ENCODE peak calls at places on chromosomes 5 and 9, in seven cellular contexts. Q, M, K, C, X, P and B are unnamed samples.
A peak's percentile ranks its signal among the peaks of the same experiment; 100 is the strongest.

GRCh38 chr5:155258139-155258538 is 244.6 kb downstream of the KIF4B start:
- DNase-seq in Q (no peak), M (no peak), K (no peak), C (no peak), X (no peak), P (no peak), B (no peak)

GRCh38 chr5:66720776-66721175 is 124.6 kb downstream of the MAST4 start:
- DNase-seq in Q (no peak), M (no peak), K (no peak), C (no peak), X (no peak), P (no peak), B (no peak)

GRCh38 chr5:6766558-6767191 is 53.4 kb downstream of the TENT4A start:
- DNase-seq in Q (peak; percentile 89), M (peak; percentile 46), K (peak; percentile 52), C (peak; percentile 92), X (peak; percentile 82), P (no peak), B (peak; percentile 83)

GRCh38 chr5:168472329-168472728 is 13.9 kb upstream of the RARS1 start:
- DNase-seq in Q (peak; percentile 85), M (no peak), K (peak; percentile 95), C (no peak), X (no peak), P (no peak), B (peak; percentile 95)

GRCh38 chr5:112417931-112418358 is 1.1 kb downstream of the EPB41L4A start:
- DNase-seq in Q (peak; percentile 82), M (peak; percentile 31), K (peak; percentile 4), C (peak; percentile 61), X (no peak), P (peak; percentile 60), B (no peak)

GRCh38 chr5:174751154-174751990 is 27.0 kb downstream of the MSX2 start:
- DNase-seq in Q (no peak), M (no peak), K (peak; percentile 11), C (no peak), X (no peak), P (no peak), B (no peak)

GRCh38 chr5:45402804-45403455 is 293.2 kb downstream of the HCN1 start:
- DNase-seq in Q (no peak), M (no peak), K (no peak), C (no peak), X (no peak), P (no peak), B (no peak)

GRCh38 chr5:143481697-143482531 is 78.4 kb upstream of the NR3C1 start:
- DNase-seq in Q (no peak), M (no peak), K (no peak), C (no peak), X (no peak), P (no peak), B (peak; percentile 26)

GRCh38 chr5:107401470-107402085 is 269.2 kb downstream of the EFNA5 start:
- DNase-seq in Q (no peak), M (no peak), K (no peak), C (no peak), X (no peak), P (no peak), B (no peak)

GRCh38 chr9:79980440-79980839 is 408.7 kb downstream of the TLE4 start:
- DNase-seq in Q (no peak), M (no peak), K (no peak), C (no peak), X (no peak), P (no peak), B (no peak)

GRCh38 chr9:115127191-115127817 is 9.3 kb upstream of the TNC start:
- DNase-seq in Q (peak; percentile 95), M (no peak), K (peak; percentile 88), C (no peak), X (no peak), P (no peak), B (peak; percentile 51)

GRCh38 chr9:128271512-128271911 is 4.3 kb downstream of the GOLGA2 start:
- DNase-seq in Q (no peak), M (no peak), K (no peak), C (no peak), X (no peak), P (no peak), B (no peak)

DNA sequence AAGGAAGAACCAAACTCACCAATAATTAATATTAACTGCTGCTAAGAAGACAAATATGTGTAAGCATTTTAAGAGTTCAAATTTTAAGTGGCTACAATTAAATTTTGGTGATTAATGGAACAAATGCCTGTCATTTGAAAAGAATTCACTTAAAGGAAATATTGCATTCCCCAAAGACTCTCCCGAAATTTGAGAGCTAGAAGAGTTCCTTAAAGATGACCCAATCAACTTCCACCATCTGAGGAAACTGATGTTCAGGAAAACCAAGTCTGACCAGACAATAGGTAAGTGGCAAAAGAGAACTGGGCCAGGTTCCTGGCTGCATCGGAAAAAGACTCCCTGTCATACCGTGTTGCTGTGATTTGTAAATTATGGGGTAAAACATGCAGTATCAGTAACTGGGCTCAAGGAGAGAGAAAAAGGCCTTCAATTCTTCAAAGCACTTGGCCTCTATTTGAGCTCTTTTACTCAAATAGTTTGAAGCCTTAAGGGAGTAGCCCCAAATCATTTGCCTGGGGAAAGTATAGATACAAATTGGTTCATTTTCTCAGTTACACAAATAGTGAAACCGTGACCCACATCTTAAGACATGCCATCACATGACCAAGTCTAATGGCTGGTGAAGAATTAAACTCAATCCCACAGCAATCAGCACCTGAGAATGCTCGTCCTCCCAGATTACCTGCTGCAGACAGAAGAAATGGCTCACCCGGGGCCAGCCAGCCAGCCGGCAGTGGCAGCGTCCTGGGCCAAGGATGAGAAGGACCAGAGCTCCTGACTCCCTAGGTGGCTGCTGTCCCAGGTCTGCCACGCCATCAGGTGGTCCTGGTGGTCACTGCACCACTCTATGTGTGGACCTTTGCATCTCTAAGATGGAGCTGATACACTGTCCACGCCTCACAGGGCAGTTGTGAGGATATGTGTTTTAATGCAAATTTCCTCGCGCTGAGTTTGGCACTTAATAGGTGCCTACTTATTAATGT is 162.9 kb downstream of the TTLL11 start:
- DNase-seq in Q (no peak), M (no peak), K (no peak), C (no peak), X (no peak), P (no peak), B (no peak)
- TF ChIP-seq CTCF in Q (no peak), M (peak; percentile 25), K (peak; percentile 5), C (no peak), X (no peak), P (no peak), B (peak; percentile 11)

DNA sequence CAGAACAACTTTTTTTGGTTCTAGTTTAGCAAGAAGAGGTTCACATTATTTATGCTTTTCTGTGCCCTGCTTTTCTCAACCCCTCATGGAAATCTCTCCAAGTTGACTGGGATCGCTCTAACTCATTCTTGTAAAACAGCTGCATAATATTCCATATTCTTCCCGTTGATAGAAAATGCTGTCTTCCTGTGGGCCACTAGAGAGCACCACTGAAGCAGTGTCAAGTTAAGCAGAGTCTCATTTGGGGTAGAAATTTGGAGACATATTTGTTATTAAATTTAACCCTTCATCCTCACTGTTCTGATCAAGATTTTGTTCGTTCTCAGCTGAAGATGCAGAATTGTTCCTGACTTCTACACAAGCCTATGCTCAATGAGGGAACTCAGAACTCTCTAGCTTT is 140.1 kb downstream of the CEMIP2 start:
- DNase-seq in Q (no peak), M (no peak), K (no peak), C (no peak), X (no peak), P (no peak), B (peak; percentile 13)
- TF ChIP-seq CTCF in Q (peak; percentile 11), M (no peak), K (no peak), C (no peak), X (no peak), P (no peak), B (peak; percentile 59)

GRCh38 chr9:34045903-34046302 is 2.8 kb downstream of the UBAP2 start:
- DNase-seq in Q (no peak), M (no peak), K (no peak), C (no peak), X (no peak), P (no peak), B (no peak)

GRCh38 chr9:34047864-34048729 is 590 bp downstream of the UBAP2 start:
- DNase-seq in Q (no peak), M (peak; percentile 41), K (no peak), C (peak; percentile 67), X (peak; percentile 14), P (peak; percentile 51), B (no peak)

GRCh38 chr9:34046784-34047379 is 1.8 kb downstream of the UBAP2 start:
- DNase-seq in Q (peak; percentile 37), M (no peak), K (no peak), C (peak; percentile 60), X (no peak), P (no peak), B (no peak)

GRCh38 chr9:34049630-34050384 is 1.1 kb upstream of the UBAP2 start:
- DNase-seq in Q (no peak), M (no peak), K (no peak), C (peak; percentile 17), X (no peak), P (no peak), B (no peak)

DNA sequence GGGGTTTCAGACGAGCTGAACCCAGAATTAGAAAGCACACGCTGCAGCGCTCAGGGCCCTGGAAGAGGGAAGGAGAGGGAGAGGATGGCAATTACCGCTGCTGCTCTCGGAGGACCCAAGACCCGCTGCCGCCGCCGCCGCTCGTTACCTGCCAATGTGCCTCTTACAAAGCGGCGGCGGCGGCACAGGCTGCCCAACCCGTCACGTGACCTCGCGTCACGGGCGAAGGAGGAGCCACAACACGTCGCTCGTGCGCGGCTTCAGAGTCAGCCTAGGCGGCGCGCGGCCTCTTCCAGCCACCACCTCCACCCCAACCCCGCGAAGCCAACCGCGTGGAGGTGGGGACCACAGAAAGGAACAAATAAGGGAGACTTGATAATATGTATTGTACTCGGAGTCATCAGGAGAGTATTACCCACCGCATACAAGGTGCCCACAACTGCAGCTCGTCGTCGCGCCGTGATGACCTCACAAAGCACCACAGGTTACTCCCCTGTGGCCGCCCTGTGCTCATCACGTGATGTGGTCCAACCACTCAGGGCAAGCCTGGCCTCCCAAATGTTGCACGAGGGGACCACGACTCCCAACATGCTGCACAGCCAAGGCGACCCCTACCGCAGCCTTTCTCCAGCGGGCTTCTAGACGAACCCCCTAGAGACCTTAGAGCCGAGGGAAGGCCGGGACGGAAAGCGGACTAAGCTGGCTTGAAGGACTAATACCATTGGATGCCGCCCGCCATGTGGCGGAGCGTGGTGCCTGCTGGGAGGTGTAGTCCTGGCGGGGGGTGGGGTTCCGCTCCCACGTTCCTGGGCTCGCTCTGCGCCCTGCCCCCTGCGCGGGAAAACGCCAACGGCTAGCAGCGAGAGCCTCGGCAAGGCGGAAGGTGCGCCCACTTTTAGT is at the start of gene UBAP2:
- DNase-seq in Q (peak; percentile 92), M (peak; percentile 98), K (peak; percentile 96), C (peak; percentile 99), X (peak; percentile 94), P (peak; percentile 90), B (peak; percentile 96)
- TF ChIP-seq CTCF in Q (no peak), M (no peak), K (no peak), C (no peak), X (no peak), P (no peak), B (no peak)

DNA sequence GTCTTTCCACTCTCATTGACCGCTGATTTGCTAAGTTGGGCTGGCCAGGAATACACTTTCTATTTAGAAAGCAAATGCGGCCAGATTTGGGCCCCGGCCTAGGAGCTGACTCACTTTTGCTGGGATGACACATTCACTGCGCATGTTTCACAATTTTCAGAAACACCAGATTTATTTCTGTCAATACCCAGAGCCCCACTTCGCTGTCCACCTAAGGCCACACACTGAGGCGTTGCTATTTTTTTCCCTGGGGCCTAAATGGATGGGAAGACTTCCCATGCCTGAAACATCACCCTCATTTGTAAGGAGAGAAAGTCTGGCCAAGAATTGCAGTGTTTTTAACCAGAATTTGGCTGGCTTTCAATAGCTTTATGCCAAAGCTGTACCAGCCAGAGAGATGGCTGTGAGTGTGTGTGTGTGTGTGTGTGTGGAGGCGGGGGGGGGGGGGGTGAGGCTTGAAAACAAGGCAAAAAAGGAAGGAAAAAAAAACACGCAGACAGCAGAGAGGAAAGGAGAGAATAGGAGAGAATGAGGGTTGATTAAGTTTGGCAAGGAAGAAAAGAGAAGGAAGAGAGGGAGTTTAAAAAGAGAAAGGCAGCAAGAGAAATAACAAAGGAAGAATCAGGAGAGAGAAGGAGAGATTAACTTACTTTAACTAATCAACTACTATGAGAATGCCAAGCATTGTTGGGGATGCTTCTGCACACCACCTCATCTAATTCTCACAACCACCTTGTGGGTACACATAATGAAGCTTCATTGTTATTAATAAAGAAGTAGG is 261.4 kb upstream of the KLF4 start:
- DNase-seq in Q (peak; percentile 92), M (peak; percentile 95), K (peak; percentile 98), C (peak; percentile 65), X (peak; percentile 79), P (no peak), B (peak; percentile 99)
- TF ChIP-seq CTCF in Q (no peak), M (no peak), K (no peak), C (no peak), X (no peak), P (no peak), B (no peak)